ENCODE peak calls at places on chromosomes 12 and 14, in eight cellular contexts. H is COR-L47; K is GM23338; V is left ventricle myocardium inferior; X is islet precursor cell; Y is HEK293T; L is transverse colon; I is stimulated activated naive CD4-positive, alpha-beta T cell. W is an unnamed sample.

GRCh38 chr12:27498761-27499160 is 25.2 kb upstream of the PPFIBP1 start:
- DNase-seq in L (no peak), X (no peak), V (no peak), I (no peak), Y (no peak), H (no peak), K (no peak), W (no peak)

GRCh38 chr12:50101663-50102062 is 2.1 kb upstream of the GPD1 start:
- DNase-seq in Y (peak), V (no peak), X (peak), L (no peak), K (peak), I (no peak), H (no peak), W (no peak)

GRCh38 chr12:52871291-52871961 is 22.6 kb upstream of the KRT78 start:
- DNase-seq in K (no peak), X (peak), H (no peak), V (no peak), L (peak), Y (no peak), I (no peak), W (no peak)

GRCh38 chr12:110355080-110355479 is 48.4 kb downstream of the ANAPC7 start:
- DNase-seq in L (no peak), K (peak), X (peak), V (no peak), H (no peak), Y (peak), I (no peak), W (no peak)

GRCh38 chr12:68207276-68207675 is 18.3 kb downstream of the IL26 start:
- DNase-seq in H (peak), Y (no peak), L (no peak), V (no peak), K (no peak), X (no peak), I (no peak), W (no peak)

GRCh38 chr12:109938947-109939346 is 38.9 kb downstream of the TCHP start:
- DNase-seq in V (no peak), X (peak), L (no peak), I (no peak), Y (no peak), K (no peak), H (no peak), W (no peak)

GRCh38 chr14:90797919-90798318 is 18.3 kb downstream of the TTC7B start:
- DNase-seq in V (no peak), H (no peak), K (no peak), X (peak), Y (no peak), L (no peak), I (no peak), W (no peak)

GRCh38 chr12:123151679-123152454 is 977 bp upstream of the PITPNM2 start:
- DNase-seq in K (peak), X (peak), H (no peak), Y (no peak), V (no peak), I (no peak), L (no peak), W (no peak)

GRCh38 chr14:99416909-99417308 is 63.8 kb downstream of the SETD3 start:
- DNase-seq in V (no peak), X (no peak), Y (no peak), K (no peak), I (no peak), H (no peak), L (no peak), W (no peak)

GRCh38 chr12:13724136-13724535 is 257.3 kb downstream of the GRIN2B start:
- DNase-seq in Y (no peak), X (no peak), H (no peak), L (no peak), K (no peak), V (no peak), I (no peak), W (no peak)

GRCh38 chr12:42819801-42820200 is 230.3 kb upstream of the PRICKLE1 start:
- DNase-seq in H (no peak), L (no peak), X (no peak), I (no peak), V (no peak), K (no peak), Y (no peak), W (no peak)

GRCh38 chr12:25789520-25789919 is 169.0 kb upstream of the RASSF8 start:
- DNase-seq in K (no peak), I (no peak), X (no peak), L (no peak), H (no peak), V (no peak), Y (no peak), W (no peak)

GRCh38 chr12:21989819-21990412 is 48.7 kb upstream of the ABCC9 start:
- DNase-seq in I (no peak), L (no peak), X (no peak), V (no peak), Y (no peak), K (peak), H (no peak), W (no peak)

GRCh38 chr12:116977465-116978380 is 67.0 kb downstream of the FBXW8 start:
- DNase-seq in Y (no peak), H (no peak), K (no peak), X (peak), I (no peak), L (no peak), V (no peak), W (no peak)

GRCh38 chr12:42716521-42716920 is 127.0 kb upstream of the PRICKLE1 start:
- DNase-seq in H (no peak), V (no peak), L (no peak), K (no peak), X (peak), I (no peak), Y (no peak), W (no peak)

GRCh38 chr14:62988967-62989366 is 56.3 kb downstream of the KCNH5 start:
- DNase-seq in K (no peak), V (no peak), I (no peak), Y (no peak), L (no peak), H (no peak), X (no peak), W (no peak)

GRCh38 chr12:109994262-109995175 is 1.6 kb downstream of the GIT2 start:
- DNase-seq in X (no peak), H (no peak), L (no peak), I (peak), V (no peak), Y (no peak), K (no peak), W (no peak)

GRCh38 chr12:105233045-105233905 is 2.7 kb downstream of the APPL2 start:
- DNase-seq in I (no peak), L (no peak), X (peak), V (no peak), Y (no peak), H (no peak), K (no peak), W (no peak)

GRCh38 chr12:121513464-121514183 is 67.2 kb downstream of the KDM2B start:
- DNase-seq in X (peak), I (no peak), K (peak), V (no peak), H (peak), L (peak), Y (peak), W (no peak)

GRCh38 chr14:51547260-51547659 is 104.5 kb upstream of the FRMD6 start:
- DNase-seq in L (peak), K (no peak), I (no peak), X (peak), H (no peak), V (no peak), Y (peak), W (no peak)

GRCh38 chr12:106267535-106267934 is 19.7 kb upstream of the CKAP4 start:
- DNase-seq in L (no peak), X (no peak), Y (no peak), H (no peak), I (no peak), V (no peak), K (no peak), W (no peak)

GRCh38 chr14:94424371-94424770 is 28.2 kb downstream of the SERPINA11 start:
- DNase-seq in K (no peak), H (no peak), I (no peak), V (no peak), Y (no peak), X (no peak), L (no peak), W (no peak)

GRCh38 chr14:96938946-96939345 is 141.8 kb downstream of the VRK1 start:
- DNase-seq in L (no peak), X (no peak), H (no peak), Y (no peak), I (no peak), K (peak), V (no peak), W (no peak)

GRCh38 chr12:13981296-13981962 is at the start of gene GRIN2B:
- DNase-seq in Y (peak), K (peak), V (no peak), I (no peak), X (peak), H (no peak), L (no peak), W (no peak)

GRCh38 chr14:54797556-54797955 is 105.1 kb downstream of the GCH1 start:
- DNase-seq in K (no peak), X (peak), Y (no peak), V (no peak), H (no peak), L (no peak), I (no peak), W (no peak)

GRCh38 chr12:42129595-42130204 is 15.0 kb downstream of the GXYLT1 start:
- DNase-seq in H (peak), Y (peak), X (no peak), I (peak), L (peak), K (peak), V (no peak), W (peak)

GRCh38 chr12:109721276-109721675 is 7.7 kb downstream of the FAM222A start:
- DNase-seq in K (no peak), H (no peak), I (no peak), L (no peak), X (no peak), V (peak), Y (no peak), W (no peak)

GRCh38 chr12:79566452-79566851 is 124.3 kb downstream of the PAWR start:
- DNase-seq in L (no peak), V (no peak), I (no peak), K (no peak), Y (no peak), X (no peak), H (no peak), W (no peak)

GRCh38 chr14:95662376-95663186 is 23.6 kb upstream of the TCL1B start:
- DNase-seq in H (no peak), K (no peak), X (no peak), V (no peak), Y (no peak), I (no peak), L (no peak), W (no peak)

GRCh38 chr14:84792722-84793410 is 737.1 kb upstream of the FLRT2 start:
- DNase-seq in I (no peak), Y (no peak), K (no peak), L (no peak), H (no peak), V (no peak), X (no peak), W (no peak)

W was measured in naive thymus-derived CD8-positive, alpha-beta T cell.